ENCODE peak calls at places on chromosomes 11 and 22, in ten cellular contexts. L, I, Y, B, P, V, R, F, A and X are unnamed samples.

GRCh38 chr22:25478573-25478972 is 85.9 kb upstream of the GRK3 start:
- DNase-seq in L (no peak), I (no peak), Y (no peak), B (no peak), P (no peak), V (no peak), R (no peak), F (no peak), A (no peak), X (no peak)

GRCh38 chr22:38239101-38239761 is 33.6 kb downstream of the TMEM184B start:
- DNase-seq in L (no peak), I (no peak), Y (peak; percentile 56), B (peak; percentile 28), P (no peak), V (no peak), R (no peak), F (no peak), A (no peak), X (no peak)

GRCh38 chr22:44326549-44326881 is 13.8 kb upstream of the SHISAL1 start:
- DNase-seq in L (no peak), I (no peak), Y (no peak), B (no peak), P (no peak), V (no peak), R (no peak), F (no peak), A (no peak), X (no peak)

GRCh38 chr11:120775986-120776682 is 247.8 kb upstream of the TBCEL start:
- DNase-seq in L (no peak), I (no peak), Y (no peak), B (no peak), P (no peak), V (no peak), R (no peak), F (no peak), A (no peak), X (peak; percentile 36)

GRCh38 chr22:36457688-36458450 is 23.6 kb downstream of the TXN2 start:
- DNase-seq in L (no peak), I (peak; percentile 85), Y (peak; percentile 52), B (no peak), P (no peak), V (no peak), R (no peak), F (no peak), A (no peak), X (peak; percentile 88)

GRCh38 chr22:21457023-21457787 is 10.0 kb upstream of the TMEM191C start:
- DNase-seq in L (peak; percentile 19), I (no peak), Y (no peak), B (peak; percentile 70), P (no peak), V (peak; percentile 65), R (peak; percentile 50), F (no peak), A (no peak), X (peak; percentile 6)

GRCh38 chr11:86374586-86374985 is at the start of gene CCDC81:
- DNase-seq in L (no peak), I (no peak), Y (no peak), B (peak; percentile 46), P (no peak), V (no peak), R (no peak), F (no peak), A (no peak), X (no peak)

GRCh38 chr22:49025791-49026475 is 801.7 kb downstream of the BRD1 start:
- DNase-seq in L (no peak), I (peak; percentile 18), Y (no peak), B (no peak), P (no peak), V (no peak), R (no peak), F (no peak), A (no peak), X (no peak)

GRCh38 chr11:102421262-102421661 is 31.3 kb downstream of the TMEM123 start:
- DNase-seq in L (no peak), I (no peak), Y (no peak), B (no peak), P (no peak), V (no peak), R (no peak), F (no peak), A (no peak), X (no peak)

GRCh38 chr11:128471138-128471661 is 116.2 kb downstream of the ETS1 start:
- DNase-seq in L (no peak), I (no peak), Y (no peak), B (no peak), P (peak; percentile 52), V (no peak), R (no peak), F (no peak), A (no peak), X (no peak)

GRCh38 chr11:102196816-102197215 is 86.6 kb downstream of the YAP1 start:
- DNase-seq in L (no peak), I (no peak), Y (no peak), B (no peak), P (no peak), V (no peak), R (no peak), F (no peak), A (no peak), X (no peak)

GRCh38 chr11:116882386-116882785 is 45.0 kb upstream of the APOA1 start:
- DNase-seq in L (no peak), I (no peak), Y (no peak), B (no peak), P (no peak), V (no peak), R (no peak), F (peak; percentile 13), A (no peak), X (no peak)

DNA sequence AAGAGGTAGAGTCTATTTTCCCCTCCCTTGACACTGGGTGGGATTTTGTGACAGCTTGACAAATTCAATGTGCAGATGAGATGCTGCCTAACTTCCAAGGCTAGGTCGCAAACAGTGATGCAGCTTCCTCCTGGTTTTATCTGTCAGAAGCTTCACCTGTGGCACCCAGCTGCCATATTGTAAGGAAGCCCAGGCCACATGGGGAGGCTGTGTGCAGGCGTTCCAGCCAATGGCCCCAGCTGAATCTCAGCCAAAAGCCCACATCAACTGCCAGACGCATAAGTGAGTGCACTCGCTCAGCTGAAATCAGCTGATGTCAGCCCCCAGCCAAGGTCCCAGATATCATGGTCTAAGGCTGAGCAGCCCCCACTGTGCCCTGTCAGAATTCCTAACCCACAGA is 24.8 kb upstream of the LINC01488 start:
- DNase-seq in L (no peak), I (no peak), Y (no peak), B (no peak), P (no peak), V (no peak), R (no peak), F (no peak), A (no peak), X (no peak)
- TF ChIP-seq POLR2A in L (no peak), I (no peak), Y (no peak), B (no peak), P (no peak), V (no peak), R (no peak), F (no peak), A (no peak), X (no peak)

GRCh38 chr11:65014146-65014960 is at the start of gene ARL2:
- DNase-seq in L (no peak), I (no peak), Y (no peak), B (peak; percentile 97), P (no peak), V (peak; percentile 88), R (peak; percentile 72), F (no peak), A (peak; percentile 91), X (peak; percentile 80)
- TF ChIP-seq CTCF in L (peak; percentile 89), I (peak; percentile 66), Y (peak; percentile 83), B (peak; percentile 80), P (peak; percentile 96), V (no peak), R (peak; percentile 88), F (peak; percentile 64), A (peak; percentile 96), X (no peak)

GRCh38 chr11:12198261-12198925 is 88.0 kb downstream of the MICAL2 start:
- DNase-seq in L (no peak), I (no peak), Y (no peak), B (no peak), P (no peak), V (no peak), R (no peak), F (no peak), A (no peak), X (no peak)

GRCh38 chr11:12200359-12201015 is 90.1 kb downstream of the MICAL2 start:
- DNase-seq in L (no peak), I (peak; percentile 64), Y (peak; percentile 39), B (no peak), P (peak; percentile 30), V (no peak), R (no peak), F (no peak), A (no peak), X (no peak)

GRCh38 chr11:12202911-12203310 is 92.5 kb downstream of the MICAL2 start:
- DNase-seq in L (no peak), I (no peak), Y (no peak), B (no peak), P (no peak), V (no peak), R (no peak), F (no peak), A (no peak), X (no peak)

GRCh38 chr11:12199231-12199948 is 89.0 kb downstream of the MICAL2 start:
- DNase-seq in L (no peak), I (no peak), Y (no peak), B (no peak), P (peak; percentile 38), V (no peak), R (no peak), F (no peak), A (no peak), X (no peak)

GRCh38 chr11:12201016-12201985 is 90.9 kb downstream of the MICAL2 start:
- DNase-seq in L (no peak), I (peak; percentile 86), Y (peak; percentile 45), B (no peak), P (no peak), V (peak; percentile 15), R (no peak), F (no peak), A (no peak), X (no peak)
- TF ChIP-seq POLR2A in L (no peak), I (no peak), Y (no peak), B (no peak), P (no peak), V (no peak), R (no peak), F (no peak), A (no peak), X (no peak)

DNA sequence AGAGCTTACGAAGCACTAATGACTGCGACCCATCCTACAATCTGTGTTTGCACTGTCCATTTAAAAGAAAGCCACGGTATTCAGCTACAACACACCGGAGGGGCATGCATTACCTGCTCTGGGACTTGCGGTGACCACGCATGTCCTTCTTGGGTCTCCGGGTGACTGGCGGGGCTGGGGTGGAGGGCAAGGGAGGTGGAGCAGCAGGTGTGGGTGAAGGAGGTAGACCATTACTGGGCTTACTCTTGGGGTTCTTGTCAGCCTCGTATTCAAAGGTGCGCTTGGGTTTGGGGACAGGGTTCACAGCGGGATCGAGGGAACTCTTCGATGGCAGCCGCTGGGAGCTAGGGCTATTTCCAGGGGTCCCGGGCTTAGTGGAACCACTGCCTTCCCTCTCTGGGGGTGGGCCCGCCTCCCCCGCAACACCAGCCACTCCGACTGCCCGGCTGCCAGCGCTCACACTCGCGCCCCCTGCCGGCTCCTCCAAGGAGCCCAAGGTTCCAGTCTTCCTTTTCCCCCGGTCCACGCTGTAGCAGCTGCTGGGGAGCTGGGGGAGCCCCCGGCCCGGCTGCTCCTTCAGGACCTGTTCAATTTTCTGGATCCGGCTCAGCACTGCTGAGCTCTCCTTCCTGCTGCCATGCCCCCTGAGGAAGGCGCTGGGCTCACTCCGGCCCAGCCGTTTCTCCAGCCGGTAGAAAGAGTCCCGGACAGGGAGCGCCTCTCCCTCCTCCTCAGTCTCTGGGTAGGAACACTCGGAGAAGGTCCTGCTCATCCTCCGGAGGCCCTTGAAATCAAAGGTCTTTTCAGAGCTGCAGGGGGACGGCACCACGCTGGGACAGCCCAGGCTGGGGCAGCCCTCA is 47.5 kb downstream of the RPL27A start:
- DNase-seq in L (no peak), I (no peak), Y (no peak), B (peak; percentile 76), P (no peak), V (no peak), R (no peak), F (no peak), A (no peak), X (no peak)
- TF ChIP-seq CTCF in L (no peak), I (no peak), Y (no peak), B (no peak), P (no peak), V (no peak), R (no peak), F (no peak), A (no peak), X (no peak)